ENCODE peak calls at places on chromosomes 16 and 17, in eight cellular contexts. K, I, J, C, L, S, B and G are unnamed samples.

GRCh38 chr16:12305847-12306246 is 329.3 kb downstream of the SNX29 start:
- DNase-seq in S (no peak), B (no peak), I (no peak), L (no peak), J (no peak), K (no peak), C (no peak), G (no peak)

GRCh38 chr16:86823895-86824671 is 245.7 kb downstream of the FOXL1 start:
- DNase-seq in C (peak), K (peak), S (no peak), I (no peak), J (peak), B (no peak), L (no peak), G (no peak)

GRCh38 chr17:17416007-17416399 is 60.8 kb upstream of the MED9 start:
- DNase-seq in C (peak), S (no peak), J (no peak), K (peak), B (no peak), I (no peak), L (peak), G (no peak)

GRCh38 chr16:84545114-84545737 is 40.8 kb upstream of the MEAK7 start:
- DNase-seq in K (no peak), C (no peak), S (no peak), J (no peak), I (no peak), L (no peak), B (no peak), G (no peak)

GRCh38 chr16:48862087-48862532 is 252.1 kb upstream of the N4BP1 start:
- DNase-seq in I (no peak), C (no peak), K (peak), B (no peak), J (no peak), S (no peak), L (no peak), G (no peak)

GRCh38 chr16:14003119-14003570 is 68.0 kb upstream of the MRTFB start:
- DNase-seq in B (peak), J (no peak), I (no peak), L (no peak), S (no peak), K (peak), C (peak), G (no peak)

GRCh38 chr17:76076765-76077581 is 2.0 kb upstream of the ZACN start:
- DNase-seq in B (no peak), L (peak), J (no peak), C (no peak), I (no peak), K (peak), S (no peak), G (no peak)

GRCh38 chr17:31390748-31391495 is 553 bp upstream of the RAB11FIP4 start:
- DNase-seq in J (no peak), S (no peak), B (no peak), L (no peak), C (no peak), I (no peak), K (no peak), G (no peak)

GRCh38 chr16:2785101-2785991 is 2.0 kb downstream of the PRSS33 start:
- DNase-seq in J (no peak), C (no peak), I (peak), K (no peak), S (peak), B (no peak), L (no peak), G (peak)

GRCh38 chr17:4545217-4545951 is 9.8 kb downstream of the MYBBP1A start:
- DNase-seq in K (no peak), S (no peak), L (no peak), C (no peak), J (no peak), I (no peak), B (no peak), G (no peak)

GRCh38 chr17:6711081-6711674 is 2.0 kb downstream of the SLC13A5 start:
- DNase-seq in J (no peak), I (no peak), B (no peak), S (no peak), C (no peak), K (no peak), L (no peak), G (no peak)

GRCh38 chr16:52068447-52069074 is 478.4 kb downstream of the TOX3 start:
- DNase-seq in C (peak), J (no peak), B (peak), S (no peak), I (no peak), K (peak), L (no peak), G (no peak)

GRCh38 chr17:83010323-83011200 is 68.8 kb upstream of the METRNL start:
- DNase-seq in B (no peak), S (no peak), I (no peak), C (no peak), J (no peak), K (peak), L (no peak), G (no peak)

GRCh38 chr16:84453061-84453752 is 51.3 kb downstream of the MEAK7 start:
- DNase-seq in K (no peak), S (no peak), B (no peak), I (no peak), J (no peak), C (no peak), L (no peak), G (no peak)

GRCh38 chr17:35731932-35732805 is 730 bp downstream of the RASL10B start:
- DNase-seq in J (no peak), L (no peak), I (no peak), S (no peak), B (no peak), K (no peak), C (no peak), G (no peak)

GRCh38 chr17:18857864-18858566 is at the start of gene PRPSAP2:
- DNase-seq in I (peak), L (peak), S (peak), K (peak), B (peak), C (peak), J (no peak), G (peak)

GRCh38 chr16:60741810-60742209 is 1294.4 kb downstream of the CDH8 start:
- DNase-seq in L (no peak), J (no peak), C (no peak), B (no peak), K (no peak), I (no peak), S (no peak), G (no peak)

GRCh38 chr17:48471807-48472484 is 41.9 kb upstream of the SKAP1 start:
- DNase-seq in J (no peak), B (no peak), S (no peak), L (no peak), K (no peak), C (no peak), I (no peak), G (no peak)

GRCh38 chr17:54194268-54194667 is 371.5 kb downstream of the KIF2B start:
- DNase-seq in J (no peak), K (no peak), L (no peak), B (no peak), I (no peak), C (no peak), S (no peak), G (no peak)

GRCh38 chr16:80627108-80627507 is 86.3 kb downstream of the DYNLRB2 start:
- DNase-seq in L (no peak), J (no peak), K (no peak), C (no peak), S (no peak), I (no peak), B (no peak), G (no peak)

GRCh38 chr16:2512920-2513404 is 790 bp upstream of the ATP6V0C start:
- DNase-seq in C (no peak), J (no peak), I (no peak), S (no peak), K (no peak), B (peak), L (no peak), G (no peak)

GRCh38 chr16:86165479-86165878 is 266.5 kb downstream of the IRF8 start:
- DNase-seq in L (no peak), K (no peak), S (no peak), C (no peak), B (no peak), J (no peak), I (no peak), G (no peak)

GRCh38 chr16:743794-744500 is 3.1 kb upstream of the CIAO3 start:
- DNase-seq in C (no peak), S (peak), J (no peak), L (no peak), B (no peak), K (no peak), I (no peak), G (no peak)

GRCh38 chr17:835263-835662 is 53.1 kb downstream of the MRM3 start:
- DNase-seq in B (no peak), K (peak), I (no peak), C (peak), L (no peak), S (no peak), J (peak), G (no peak)

GRCh38 chr17:72407336-72408121 is 286.7 kb downstream of the SOX9 start:
- DNase-seq in C (peak), K (peak), L (no peak), I (no peak), J (peak), B (peak), S (no peak), G (no peak)

GRCh38 chr17:12348476-12348875 is 317.2 kb upstream of the MYOCD start:
- DNase-seq in L (no peak), I (no peak), J (no peak), C (peak), K (peak), S (no peak), B (no peak), G (no peak)

GRCh38 chr16:85663891-85664321 is 24.8 kb downstream of the GINS2 start:
- DNase-seq in I (no peak), K (peak), J (no peak), B (no peak), C (no peak), L (no peak), S (no peak), G (no peak)